ENCODE peak calls at places on chromosomes 2 and 18, in eight cellular contexts. M, J, W, U, Q, G, Y and I are unnamed samples.

GRCh38 chr2:192016265-192016664 is 169.4 kb upstream of the CAVIN2 start:
- DNase-seq in U (no peak), W (no peak), Y (no peak), M (no peak), G (no peak), Q (no peak), J (no peak), I (no peak)

GRCh38 chr2:213834331-213834730 is 550.1 kb downstream of the SPAG16 start:
- DNase-seq in G (no peak), Q (no peak), U (no peak), M (no peak), Y (no peak), W (no peak), J (no peak), I (no peak)

GRCh38 chr2:133566967-133567645 is 1.2 kb downstream of the NCKAP5 start:
- DNase-seq in M (no peak), G (no peak), Q (no peak), Y (no peak), U (no peak), W (no peak), J (no peak), I (no peak)

GRCh38 chr2:53058526-53058925 is 709.1 kb upstream of the CHAC2 start:
- DNase-seq in W (no peak), Y (peak; percentile 2), J (no peak), M (no peak), Q (no peak), U (no peak), G (no peak), I (no peak)

GRCh38 chr2:101613073-101613704 is 84.3 kb upstream of the MAP4K4 start:
- DNase-seq in G (no peak), M (no peak), J (no peak), Y (no peak), W (no peak), U (no peak), Q (no peak), I (no peak)

GRCh38 chr18:57630002-57630758 is 8.5 kb upstream of the NARS1 start:
- DNase-seq in U (peak; percentile 79), J (peak; percentile 92), G (peak; percentile 93), W (peak; percentile 96), M (peak; percentile 82), Y (peak; percentile 95), Q (peak; percentile 91), I (peak; percentile 93)

GRCh38 chr2:192126912-192127311 is 67.8 kb downstream of the TMEFF2 start:
- DNase-seq in U (no peak), W (no peak), M (no peak), G (no peak), Q (no peak), J (no peak), Y (no peak), I (no peak)

GRCh38 chr18:47163241-47163640 is 12.9 kb downstream of the IER3IP1 start:
- DNase-seq in G (no peak), Q (no peak), M (no peak), U (no peak), W (no peak), Y (no peak), J (no peak), I (no peak)

GRCh38 chr18:57134564-57135211 is 12.2 kb upstream of the BOD1L2 start:
- DNase-seq in W (no peak), M (no peak), G (no peak), Q (no peak), J (no peak), U (no peak), Y (no peak), I (no peak)

GRCh38 chr2:41957431-41957830 is 90.4 kb upstream of the PKDCC start:
- DNase-seq in Y (no peak), J (no peak), M (no peak), G (no peak), U (no peak), W (no peak), Q (no peak), I (no peak)

GRCh38 chr2:223954401-223954800 is 2.9 kb upstream of the MRPL44 start:
- DNase-seq in J (no peak), M (no peak), Q (no peak), W (no peak), G (no peak), Y (no peak), U (no peak), I (no peak)

GRCh38 chr2:61177727-61178549 is 15.9 kb downstream of the C2orf74 start:
- DNase-seq in G (peak; percentile 20), U (peak; percentile 8), Q (peak; percentile 20), W (peak; percentile 30), Y (no peak), J (peak; percentile 30), M (no peak), I (peak; percentile 56)

GRCh38 chr2:150403457-150403856 is 84.0 kb downstream of the RND3 start:
- DNase-seq in G (no peak), J (no peak), Y (no peak), M (no peak), Q (no peak), W (no peak), U (no peak), I (no peak)

GRCh38 chr2:88055049-88055435 is 541 bp downstream of the KRCC1 start:
- DNase-seq in J (no peak), U (no peak), M (peak; percentile 38), Q (no peak), G (no peak), W (no peak), Y (peak; percentile 67), I (no peak)

GRCh38 chr2:12960671-12961070 is 243.9 kb downstream of the TRIB2 start:
- DNase-seq in Y (no peak), G (no peak), W (no peak), M (no peak), Q (no peak), J (no peak), U (no peak), I (no peak)

GRCh38 chr2:234992196-234992595 is 40.4 kb downstream of the SH3BP4 start:
- DNase-seq in W (no peak), Q (no peak), U (no peak), G (no peak), J (no peak), Y (no peak), M (no peak), I (no peak)

GRCh38 chr2:24204505-24204904 is 29.7 kb downstream of the FAM228A start:
- DNase-seq in W (no peak), Q (no peak), Y (peak; percentile 6), M (no peak), J (no peak), U (no peak), G (no peak), I (no peak)

GRCh38 chr2:195318440-195319111 is 338.4 kb upstream of the SLC39A10 start:
- DNase-seq in J (peak; percentile 24), M (peak; percentile 69), U (no peak), Y (peak; percentile 8), W (peak; percentile 25), G (peak; percentile 15), Q (peak; percentile 13), I (peak; percentile 21)

GRCh38 chr2:132430895-132431294 is 14.3 kb downstream of the GPR39 start:
- DNase-seq in Q (no peak), J (no peak), U (no peak), W (no peak), G (no peak), M (no peak), Y (no peak), I (no peak)

GRCh38 chr2:68379184-68379708 is 14.2 kb downstream of the PLEK start:
- DNase-seq in Y (no peak), W (no peak), U (no peak), Q (no peak), M (no peak), G (no peak), J (peak; percentile 30), I (no peak)

GRCh38 chr2:135826561-135826960 is 10.4 kb downstream of the LCT start:
- DNase-seq in G (no peak), J (no peak), Y (no peak), U (no peak), M (no peak), W (no peak), Q (no peak), I (no peak)

GRCh38 chr2:17520761-17521160 is 2.5 kb upstream of the RAD51AP2 start:
- DNase-seq in U (no peak), Q (no peak), M (no peak), Y (no peak), W (no peak), J (no peak), G (no peak), I (no peak)

GRCh38 chr2:146295080-146295670 is 1549.7 kb upstream of the ACVR2A start:
- DNase-seq in Q (no peak), Y (no peak), M (no peak), U (no peak), W (no peak), J (no peak), G (no peak), I (no peak)

GRCh38 chr2:54504866-54505265 is 48.7 kb downstream of the SPTBN1 start:
- DNase-seq in J (no peak), U (no peak), Q (no peak), Y (no peak), M (no peak), G (no peak), W (no peak), I (no peak)

GRCh38 chr18:32707153-32707552 is 65.7 kb downstream of the KLHL14 start:
- DNase-seq in Y (no peak), U (no peak), M (no peak), G (no peak), W (no peak), Q (no peak), J (no peak), I (no peak)

GRCh38 chr2:236309669-236310029 is 45.4 kb upstream of the ASB18 start:
- DNase-seq in M (no peak), Y (peak; percentile 91), U (no peak), Q (no peak), W (no peak), J (no peak), G (no peak), I (no peak)

GRCh38 chr18:56973487-56973886 is 173.4 kb upstream of the BOD1L2 start:
- DNase-seq in G (no peak), U (no peak), J (no peak), M (no peak), Q (no peak), W (no peak), Y (no peak), I (no peak)

GRCh38 chr18:47215554-47216138 is 35.8 kb downstream of the SKOR2 start:
- DNase-seq in J (no peak), W (no peak), U (no peak), G (no peak), M (peak; percentile 51), Y (peak; percentile 13), Q (no peak), I (no peak)